ENCODE peak calls at places on chromosomes 1 and 21, in four cellular contexts. One of them, this sample, is unnamed.

GRCh38 chr1:232900818-232901217 is 49.6 kb upstream of the NTPCR start:
- DNase-seq in endothelial cell of umbilical vein: no peak
- DNase-seq in mucosa of descending colon: peak
- DNase-seq in lung: no peak
- DNase-seq in this sample: no peak

GRCh38 chr1:184212649-184213314 is 161.3 kb downstream of the TSEN15 start:
- DNase-seq in endothelial cell of umbilical vein: no peak
- DNase-seq in lung: peak
- DNase-seq in mucosa of descending colon: peak
- DNase-seq in this sample: no peak

GRCh38 chr1:116956378-116956777 is 45.2 kb upstream of the CD101 start:
- DNase-seq in lung: no peak
- DNase-seq in mucosa of descending colon: no peak
- DNase-seq in endothelial cell of umbilical vein: no peak
- DNase-seq in this sample: no peak

GRCh38 chr1:152906023-152906565 is 2.3 kb upstream of the IVL start:
- DNase-seq in endothelial cell of umbilical vein: no peak
- DNase-seq in mucosa of descending colon: no peak
- DNase-seq in lung: no peak
- DNase-seq in this sample: no peak

GRCh38 chr1:29961676-29962059 is 725.3 kb downstream of the PTPRU start:
- DNase-seq in lung: no peak
- DNase-seq in mucosa of descending colon: no peak
- DNase-seq in endothelial cell of umbilical vein: no peak
- DNase-seq in this sample: no peak

GRCh38 chr1:61370177-61370907 is 288.0 kb downstream of the NFIA start:
- DNase-seq in endothelial cell of umbilical vein: no peak
- DNase-seq in mucosa of descending colon: no peak
- DNase-seq in lung: no peak
- DNase-seq in this sample: no peak

GRCh38 chr1:211259596-211260126 is 495 bp downstream of the RCOR3 start:
- DNase-seq in endothelial cell of umbilical vein: no peak
- DNase-seq in mucosa of descending colon: peak
- DNase-seq in lung: peak
- DNase-seq in this sample: no peak

GRCh38 chr1:235919127-235919796 is 52.6 kb upstream of the LYST start:
- DNase-seq in lung: no peak
- DNase-seq in mucosa of descending colon: no peak
- DNase-seq in endothelial cell of umbilical vein: no peak
- DNase-seq in this sample: no peak

GRCh38 chr1:165383067-165383466 is 26.6 kb upstream of the LMX1A start:
- DNase-seq in mucosa of descending colon: no peak
- DNase-seq in lung: no peak
- DNase-seq in endothelial cell of umbilical vein: no peak
- DNase-seq in this sample: no peak

GRCh38 chr1:166470057-166470456 is 303.3 kb upstream of the FAM78B start:
- DNase-seq in mucosa of descending colon: no peak
- DNase-seq in lung: no peak
- DNase-seq in endothelial cell of umbilical vein: no peak
- DNase-seq in this sample: no peak

GRCh38 chr21:46081022-46081861 is 16.7 kb upstream of the COL6A2 start:
- DNase-seq in lung: peak
- DNase-seq in endothelial cell of umbilical vein: no peak
- DNase-seq in mucosa of descending colon: no peak
- DNase-seq in this sample: peak

GRCh38 chr21:27519357-27519756 is 552.5 kb upstream of the ADAMTS5 start:
- DNase-seq in mucosa of descending colon: no peak
- DNase-seq in endothelial cell of umbilical vein: peak
- DNase-seq in lung: no peak
- DNase-seq in this sample: no peak

GRCh38 chr1:62436039-62436465 is 797 bp upstream of the USP1 start:
- DNase-seq in lung: no peak
- DNase-seq in mucosa of descending colon: peak
- DNase-seq in endothelial cell of umbilical vein: no peak
- DNase-seq in this sample: peak

GRCh38 chr1:203700901-203701300 is 64.1 kb upstream of the LAX1 start:
- DNase-seq in mucosa of descending colon: no peak
- DNase-seq in endothelial cell of umbilical vein: no peak
- DNase-seq in lung: no peak
- DNase-seq in this sample: no peak

GRCh38 chr1:219676012-219676770 is 63.3 kb upstream of the ZC3H11B start:
- DNase-seq in lung: no peak
- DNase-seq in endothelial cell of umbilical vein: no peak
- DNase-seq in mucosa of descending colon: no peak
- DNase-seq in this sample: no peak

GRCh38 chr1:58816072-58816746 is 32.4 kb upstream of the JUN start:
- DNase-seq in mucosa of descending colon: peak
- DNase-seq in lung: peak
- DNase-seq in endothelial cell of umbilical vein: peak
- DNase-seq in this sample: peak
- TF ChIP-seq CTCF in mucosa of descending colon: no peak
- TF ChIP-seq CTCF in lung: no peak
- TF ChIP-seq CTCF in endothelial cell of umbilical vein: no peak
- TF ChIP-seq CTCF in this sample: no peak

DNA sequence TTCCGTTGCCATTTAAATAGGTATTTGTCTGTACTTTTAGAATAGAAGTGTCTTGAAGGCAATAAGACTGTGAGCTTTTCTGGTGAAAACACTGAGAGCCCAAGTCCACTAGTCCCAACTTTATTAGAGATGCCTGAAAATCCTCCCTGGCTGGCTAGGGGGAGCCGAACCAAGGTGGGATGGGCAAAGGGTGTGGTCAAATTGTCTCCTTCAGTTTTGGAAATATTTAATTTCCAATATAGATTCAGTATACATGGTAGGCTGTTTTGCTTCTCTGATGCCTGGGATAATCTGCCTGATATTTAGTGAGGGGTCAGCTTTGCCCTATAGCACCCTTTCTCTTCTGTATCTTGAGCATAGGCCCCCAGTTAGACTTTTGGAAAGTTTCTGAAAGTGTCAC is 3.5 kb downstream of the ROR1 start:
- DNase-seq in lung: no peak
- DNase-seq in endothelial cell of umbilical vein: no peak
- DNase-seq in mucosa of descending colon: no peak
- DNase-seq in this sample: no peak
- TF ChIP-seq CTCF in lung: no peak
- TF ChIP-seq CTCF in endothelial cell of umbilical vein: no peak
- TF ChIP-seq CTCF in mucosa of descending colon: no peak
- TF ChIP-seq CTCF in this sample: no peak

GRCh38 chr21:44575307-44576024 is 1.9 kb downstream of the KRTAP10-4 start:
- DNase-seq in endothelial cell of umbilical vein: no peak
- DNase-seq in mucosa of descending colon: no peak
- DNase-seq in lung: peak
- DNase-seq in this sample: no peak

GRCh38 chr21:44578371-44579055 is 1.9 kb downstream of the KRTAP10-5 start:
- DNase-seq in lung: peak
- DNase-seq in mucosa of descending colon: no peak
- DNase-seq in endothelial cell of umbilical vein: no peak
- DNase-seq in this sample: peak

GRCh38 chr21:44572959-44573583 is 458 bp upstream of the KRTAP10-4 start:
- DNase-seq in mucosa of descending colon: no peak
- DNase-seq in endothelial cell of umbilical vein: no peak
- DNase-seq in lung: no peak
- DNase-seq in this sample: peak

GRCh38 chr21:44574457-44575306 is 1.2 kb downstream of the KRTAP10-4 start:
- DNase-seq in mucosa of descending colon: peak
- DNase-seq in endothelial cell of umbilical vein: no peak
- DNase-seq in lung: peak
- DNase-seq in this sample: no peak

DNA sequence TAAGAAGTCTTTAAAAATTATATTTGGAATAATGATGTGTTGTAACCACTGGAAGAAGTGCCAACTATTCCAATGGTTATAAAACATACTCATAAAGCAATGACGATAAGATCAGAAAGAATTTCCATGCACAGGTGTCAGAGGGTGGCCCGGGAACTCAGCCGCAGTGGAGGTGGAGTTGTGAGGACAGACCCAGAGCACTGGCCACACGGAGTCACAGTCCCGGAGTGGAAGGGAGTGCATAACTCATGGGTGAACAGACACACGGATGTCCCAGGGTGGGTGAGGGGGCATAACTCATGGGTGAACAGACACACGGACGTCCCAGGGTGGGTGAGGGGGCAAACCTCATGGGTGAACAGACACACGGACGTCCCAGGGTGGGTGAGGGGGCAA is 2.5 kb downstream of the KRTAP10-4 start:
- DNase-seq in mucosa of descending colon: no peak
- DNase-seq in lung: peak
- DNase-seq in endothelial cell of umbilical vein: no peak
- DNase-seq in this sample: no peak
- TF ChIP-seq CTCF in mucosa of descending colon: no peak
- TF ChIP-seq CTCF in lung: no peak
- TF ChIP-seq CTCF in endothelial cell of umbilical vein: no peak
- TF ChIP-seq CTCF in this sample: no peak

DNA sequence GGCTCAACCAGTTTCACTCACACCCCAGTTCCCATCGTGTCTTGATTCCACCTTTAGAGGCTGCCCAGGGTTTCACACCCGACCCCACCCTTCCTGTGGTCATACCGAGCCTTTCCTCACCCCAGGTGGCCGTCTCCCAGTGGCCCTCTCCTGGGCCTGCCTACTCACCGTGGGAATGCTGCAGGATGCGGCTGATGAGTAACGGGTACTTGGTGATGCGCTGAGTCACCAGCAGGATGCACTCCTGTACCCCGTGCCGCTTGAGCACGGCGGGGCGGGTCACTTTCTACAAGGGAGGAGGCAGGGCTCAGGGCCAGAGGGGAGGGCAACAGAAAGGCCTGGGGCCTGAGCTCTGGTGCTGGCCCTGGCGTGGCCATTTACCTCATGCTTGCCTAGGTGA is 16.4 kb downstream of the ARHGEF2 start:
- DNase-seq in lung: peak
- DNase-seq in mucosa of descending colon: no peak
- DNase-seq in endothelial cell of umbilical vein: peak
- DNase-seq in this sample: no peak
- TF ChIP-seq CTCF in lung: no peak
- TF ChIP-seq CTCF in mucosa of descending colon: no peak
- TF ChIP-seq CTCF in endothelial cell of umbilical vein: peak
- TF ChIP-seq CTCF in this sample: peak

GRCh38 chr1:154353460-154353904 is 28.2 kb downstream of the ATP8B2 start:
- DNase-seq in mucosa of descending colon: peak
- DNase-seq in lung: peak
- DNase-seq in endothelial cell of umbilical vein: peak
- DNase-seq in this sample: no peak
- TF ChIP-seq CTCF in mucosa of descending colon: no peak
- TF ChIP-seq CTCF in lung: no peak
- TF ChIP-seq CTCF in endothelial cell of umbilical vein: peak
- TF ChIP-seq CTCF in this sample: peak

DNA sequence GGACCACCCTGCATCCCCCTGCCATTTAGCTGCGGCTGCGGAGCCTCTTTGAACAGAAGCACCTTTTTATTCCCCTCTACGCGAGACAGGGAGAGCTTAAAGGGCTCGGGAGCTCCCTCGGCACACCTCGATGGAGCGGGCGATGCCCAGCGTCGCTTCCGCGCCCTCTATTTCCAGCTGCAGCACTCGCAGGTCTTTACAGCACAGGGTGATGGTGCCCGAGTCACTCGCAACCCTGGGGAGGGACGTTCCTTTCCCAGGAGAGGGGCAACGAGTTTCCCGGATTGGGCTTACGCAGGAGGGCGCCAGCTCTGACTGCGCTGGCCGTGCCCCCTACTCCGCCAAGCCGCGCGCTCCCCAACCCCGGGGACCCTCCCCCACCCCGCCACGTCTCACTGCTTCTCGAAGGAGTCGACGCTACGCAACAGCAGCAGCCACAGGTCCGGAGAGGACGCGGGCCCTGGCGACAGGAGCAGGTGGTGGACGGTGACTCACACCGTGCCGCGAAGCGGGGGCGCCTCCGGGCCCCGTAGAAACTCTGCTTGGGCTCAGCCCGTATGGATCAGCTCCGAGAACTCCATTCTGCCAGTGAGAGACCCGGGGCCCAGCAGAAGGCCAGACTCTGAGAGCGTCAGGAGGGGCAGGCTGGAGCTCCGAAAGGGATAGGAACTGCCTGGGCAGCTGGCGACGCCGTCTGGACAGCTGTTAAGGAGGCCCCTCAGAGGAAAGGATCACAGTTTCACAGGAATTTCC is 5.8 kb upstream of the FAM167B start:
- DNase-seq in lung: peak
- DNase-seq in mucosa of descending colon: peak
- DNase-seq in endothelial cell of umbilical vein: peak
- DNase-seq in this sample: peak
- TF ChIP-seq CTCF in lung: no peak
- TF ChIP-seq CTCF in mucosa of descending colon: no peak
- TF ChIP-seq CTCF in endothelial cell of umbilical vein: no peak
- TF ChIP-seq CTCF in this sample: no peak